ENCODE peak calls at places on chromosome 16, in nine cellular contexts. O is AG10803, E is neural progenitor cell, S is testis, T is mammary epithelial cell, A is astrocyte of the cerebellum, J is astrocyte of the spinal cord, D is cardiac muscle cell, Z is heart right ventricle. L is an unnamed sample.

GRCh38 chr16:22239131-22239805 is 33.2 kb downstream of the EEF2K start:
- DNase-seq in O (no peak), E (no peak), S (no peak), T (no peak), A (no peak), J (no peak), D (no peak), Z (no peak), L (no peak)

GRCh38 chr16:67652578-67653130 is 7.4 kb downstream of the ACD start:
- DNase-seq in O (no peak), E (peak; percentile 88), S (no peak), T (peak; percentile 39), A (no peak), J (no peak), D (peak; percentile 8), Z (peak; percentile 16), L (no peak)

GRCh38 chr16:72202014-72202413 is 30.1 kb upstream of the PMFBP1 start:
- DNase-seq in O (no peak), E (no peak), S (no peak), T (peak; percentile 85), A (no peak), J (no peak), D (no peak), Z (no peak), L (no peak)

GRCh38 chr16:78821335-78821734 is 721.9 kb downstream of the WWOX start:
- DNase-seq in O (no peak), E (no peak), S (no peak), T (no peak), A (no peak), J (no peak), D (no peak), Z (no peak), L (no peak)

GRCh38 chr16:30949655-30950515 is 1.0 kb downstream of the ORAI3 start:
- DNase-seq in O (peak; percentile 88), E (peak; percentile 67), S (peak; percentile 94), T (peak; percentile 98), A (no peak), J (peak; percentile 60), D (peak; percentile 82), Z (peak; percentile 82), L (peak; percentile 58)

GRCh38 chr16:78478267-78478821 is 378.9 kb downstream of the WWOX start:
- DNase-seq in O (no peak), E (peak; percentile 30), S (no peak), T (no peak), A (no peak), J (no peak), D (no peak), Z (no peak), L (no peak)

GRCh38 chr16:12672986-12673385 is 130.7 kb downstream of the CPPED1 start:
- DNase-seq in O (no peak), E (no peak), S (no peak), T (no peak), A (no peak), J (no peak), D (no peak), Z (no peak), L (no peak)

GRCh38 chr16:79492036-79492435 is 108.5 kb downstream of the MAF start:
- DNase-seq in O (no peak), E (no peak), S (no peak), T (no peak), A (no peak), J (no peak), D (no peak), Z (no peak), L (no peak)

GRCh38 chr16:81634380-81635121 is 144.5 kb upstream of the PLCG2 start:
- DNase-seq in O (no peak), E (peak; percentile 81), S (no peak), T (no peak), A (no peak), J (peak; percentile 84), D (peak; percentile 37), Z (no peak), L (no peak)

GRCh38 chr16:10539256-10539655 is 41.1 kb downstream of the EMP2 start:
- DNase-seq in O (no peak), E (no peak), S (no peak), T (no peak), A (no peak), J (no peak), D (no peak), Z (no peak), L (no peak)

GRCh38 chr16:78199325-78200022 is 100.0 kb downstream of the WWOX start:
- DNase-seq in O (no peak), E (no peak), S (no peak), T (no peak), A (no peak), J (no peak), D (no peak), Z (no peak), L (no peak)

GRCh38 chr16:21101631-21102420 is 48.8 kb downstream of the DNAH3 start:
- DNase-seq in O (peak; percentile 24), E (peak; percentile 54), S (peak; percentile 34), T (no peak), A (no peak), J (peak; percentile 10), D (peak; percentile 53), Z (peak; percentile 36), L (peak; percentile 12)

GRCh38 chr16:83308414-83308813 is 499.4 kb upstream of the HSBP1 start:
- DNase-seq in O (no peak), E (no peak), S (no peak), T (no peak), A (peak; percentile 5), J (peak; percentile 61), D (peak; percentile 14), Z (no peak), L (no peak)

GRCh38 chr16:2904922-2905240 is 6.8 kb upstream of the FLYWCH1 start:
- DNase-seq in O (no peak), E (no peak), S (no peak), T (no peak), A (no peak), J (no peak), D (no peak), Z (peak; percentile 45), L (peak; percentile 31)

DNA sequence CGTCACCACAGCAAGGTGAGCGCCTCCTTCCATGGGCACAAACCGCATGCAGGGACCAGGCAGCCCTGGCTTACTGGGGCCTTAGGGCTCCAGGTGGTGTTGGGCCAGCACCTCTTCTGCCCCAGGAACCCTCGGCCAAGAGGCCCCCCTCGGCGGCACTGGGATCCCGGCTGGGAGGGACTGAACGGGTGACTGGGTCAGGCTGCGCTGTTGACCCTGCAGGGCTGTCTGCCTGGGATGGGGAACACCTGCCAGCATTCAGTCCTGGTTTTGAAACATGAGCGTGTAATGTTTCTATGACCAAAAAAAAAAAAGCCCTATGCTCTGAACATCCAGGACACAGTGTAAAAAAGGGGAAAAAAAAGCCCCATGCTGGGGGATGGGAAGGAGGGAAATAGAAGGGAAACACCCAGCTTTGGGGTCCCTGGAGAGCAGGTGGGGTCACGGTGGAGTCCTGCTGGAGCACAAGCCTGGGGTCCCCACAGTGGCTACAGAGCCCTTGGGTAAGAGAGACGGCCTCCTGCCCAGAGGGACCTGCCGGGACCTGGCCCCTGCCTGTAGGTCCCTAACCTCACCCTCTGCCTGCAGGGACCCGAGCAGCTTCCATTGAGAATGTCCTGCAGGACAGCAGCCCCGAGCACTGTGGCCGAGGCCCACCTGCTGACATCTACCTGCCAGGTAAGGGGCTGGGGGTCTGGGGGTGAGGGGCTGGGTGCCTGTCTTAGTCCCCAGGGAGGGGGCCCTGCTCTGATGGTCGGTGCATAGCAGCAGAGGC is 9.9 kb upstream of the NUDT16L1 start:
- DNase-seq in O (no peak), E (no peak), S (no peak), T (no peak), A (no peak), J (no peak), D (no peak), Z (peak; percentile 10), L (no peak)
- TF ChIP-seq CTCF in O (no peak), E (no peak), S (no peak), T (no peak), A (no peak), J (no peak), D (no peak), Z (no peak), L (no peak)

DNA sequence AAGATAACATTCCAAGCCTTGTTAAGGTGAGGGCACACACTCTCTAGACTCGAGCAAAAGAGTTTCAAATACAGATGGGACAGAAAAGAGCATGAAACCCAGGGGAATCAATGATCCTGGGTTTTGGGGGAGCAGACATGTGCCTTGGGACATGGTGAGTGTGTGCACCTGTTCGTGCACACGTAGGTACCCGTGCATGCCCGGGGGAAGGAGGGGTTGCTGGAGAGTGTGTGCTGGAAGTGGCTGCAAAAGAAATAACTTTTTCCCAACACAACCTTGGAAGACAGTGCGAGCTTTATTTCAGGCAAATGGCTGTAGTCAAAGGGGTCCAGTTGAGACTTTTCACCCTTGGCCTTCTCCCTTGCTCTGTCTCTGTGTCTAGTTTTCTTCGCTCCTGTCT is 62.6 kb downstream of the C16orf78 start:
- DNase-seq in O (no peak), E (no peak), S (no peak), T (no peak), A (no peak), J (no peak), D (no peak), Z (no peak), L (no peak)
- H3K4me3 ChIP-seq in O (no peak overlapping the region), E (no peak overlapping the region), S (no peak overlapping the region), T (no peak overlapping the region), A (no peak overlapping the region), J (no peak overlapping the region), D (no peak overlapping the region), Z (no peak overlapping the region), L (no peak overlapping the region)

DNA sequence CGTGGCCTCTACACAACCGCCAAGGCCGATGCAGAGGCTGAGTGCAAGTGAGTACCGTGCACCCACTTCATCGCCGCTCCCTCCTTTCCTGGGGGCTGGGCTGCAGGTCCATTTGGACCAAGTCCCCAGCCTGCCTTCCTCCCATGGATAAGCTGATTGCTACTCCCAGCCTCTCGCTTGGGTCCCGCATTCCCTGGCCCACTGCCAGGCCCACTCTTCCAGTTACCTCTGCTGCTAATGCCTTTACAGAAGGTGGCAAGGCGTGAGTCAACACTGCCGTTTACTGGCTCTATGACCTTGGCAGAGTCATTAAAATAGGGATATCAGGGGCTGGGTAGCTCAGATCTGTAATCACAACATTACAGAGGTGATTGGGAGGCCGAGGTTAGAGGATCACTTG is 11.2 kb downstream of the SULT1A2 start:
- DNase-seq in O (no peak), E (no peak), S (peak; percentile 36), T (no peak), A (no peak), J (no peak), D (no peak), Z (peak; percentile 39), L (peak; percentile 58)
- TF ChIP-seq CTCF in O (no peak), E (no peak), S (no peak), T (no peak), A (no peak), J (no peak), D (no peak), Z (no peak), L (no peak)

DNA sequence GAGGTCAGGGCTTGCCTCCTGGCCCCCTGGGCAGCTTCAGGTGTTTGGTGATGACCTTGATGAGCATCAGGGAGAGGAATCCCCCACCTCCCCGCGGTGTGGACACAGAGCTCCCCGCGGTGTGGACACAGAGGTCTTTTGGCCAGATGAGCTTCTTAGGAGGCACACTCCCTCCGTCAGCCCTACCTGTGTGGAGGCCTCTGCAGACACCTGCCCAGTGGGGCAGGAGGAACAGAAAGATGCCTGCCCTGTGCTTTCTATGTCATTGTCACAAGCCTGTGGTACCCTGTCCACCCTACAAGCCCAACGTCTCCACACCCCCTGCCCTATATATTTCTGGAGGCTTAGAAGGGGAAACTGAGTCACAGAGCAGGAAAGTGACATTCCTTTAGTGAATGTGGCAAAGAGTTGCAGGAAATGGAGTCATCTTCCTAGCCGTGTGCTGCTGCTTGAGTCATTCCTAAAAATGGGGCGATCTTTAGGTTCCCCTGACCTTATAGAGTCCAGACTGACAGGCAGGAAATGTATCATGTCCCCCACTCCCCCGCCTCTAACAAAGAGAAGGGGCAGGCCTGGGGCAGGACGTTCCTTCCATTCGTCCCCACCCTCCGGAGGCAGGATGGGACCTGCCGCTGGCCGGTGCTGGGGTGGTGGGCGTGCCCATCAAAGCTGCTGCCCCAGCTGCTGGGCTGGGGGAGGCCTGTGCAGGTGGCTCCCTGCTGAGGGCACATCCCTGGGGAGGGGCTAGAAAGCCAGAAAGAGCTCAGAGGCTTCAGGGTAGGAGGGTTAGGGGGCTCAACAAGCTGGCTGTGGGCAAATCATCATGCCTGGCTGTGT is 987 bp upstream of the C16orf74 start:
- DNase-seq in O (no peak), E (no peak), S (no peak), T (peak; percentile 88), A (no peak), J (no peak), D (no peak), Z (no peak), L (no peak)
- H3K4me3 ChIP-seq in O (no peak overlapping the region), E (peak overlapping the region; percentile 71), S (no peak overlapping the region), T (peak overlapping the region; percentile 46), A (no peak overlapping the region), J (no peak overlapping the region), D (no peak overlapping the region), Z (no peak overlapping the region), L (no peak overlapping the region)